ENCODE peak calls at places on chromosome 22, in eight cellular contexts. F is ovary, S is GM23248, I is spleen, N is testis, U is HCT116, T is A673, C is neuronal stem cell. K is an unnamed sample.

GRCh38 chr22:42655693-42656092 is 6.5 kb upstream of the CYB5R3 start:
- DNase-seq in N (no peak), F (no peak), I (peak; percentile 90), U (no peak), S (no peak), C (no peak), T (no peak), K (no peak)

GRCh38 chr22:43553451-43554258 is 141.8 kb downstream of the MPPED1 start:
- DNase-seq in T (no peak), F (no peak), I (no peak), U (no peak), S (no peak), N (no peak), C (no peak), K (no peak)

GRCh38 chr22:18987765-18988164 is 51.7 kb upstream of the PRODH start:
- DNase-seq in F (no peak), S (peak; percentile 5), N (peak; percentile 11), U (no peak), I (no peak), T (peak; percentile 46), C (no peak), K (peak; percentile 62)

GRCh38 chr22:25353516-25354445 is 134.3 kb downstream of the CRYBB2 start:
- DNase-seq in N (no peak), S (no peak), I (no peak), C (no peak), F (no peak), T (no peak), U (no peak), K (no peak)

GRCh38 chr22:27386186-27386585 is 415.4 kb downstream of the MN1 start:
- DNase-seq in U (no peak), T (no peak), N (no peak), I (no peak), F (no peak), C (no peak), S (no peak), K (no peak)

GRCh38 chr22:36223504-36223903 is 15.8 kb downstream of the APOL2 start:
- DNase-seq in C (no peak), I (no peak), U (no peak), N (no peak), F (no peak), T (no peak), S (no peak), K (no peak)

GRCh38 chr22:42717197-42717967 is 3.3 kb downstream of the A4GALT start:
- DNase-seq in F (no peak), S (peak; percentile 33), C (no peak), I (no peak), U (no peak), T (peak; percentile 55), N (peak; percentile 67), K (no peak)

GRCh38 chr22:22745225-22746060 is 101.0 kb downstream of the GGTLC2 start:
- DNase-seq in C (peak; percentile 15), T (peak; percentile 45), U (no peak), S (peak; percentile 61), I (no peak), F (no peak), N (peak; percentile 74), K (peak; percentile 71)

GRCh38 chr22:46233231-46233630 is 16.9 kb downstream of the CDPF1 start:
- DNase-seq in C (no peak), T (peak; percentile 67), S (peak; percentile 16), F (no peak), N (peak; percentile 48), I (peak; percentile 76), U (no peak), K (no peak)

GRCh38 chr22:16963189-16963945 is 44.7 kb downstream of the GAB4 start:
- DNase-seq in C (no peak), S (no peak), F (no peak), T (no peak), U (no peak), N (no peak), I (no peak), K (no peak)

GRCh38 chr22:42613869-42614268 is 814 bp downstream of the POLDIP3 start:
- DNase-seq in T (peak; percentile 40), I (no peak), U (no peak), N (no peak), S (peak; percentile 72), C (no peak), F (no peak), K (no peak)

GRCh38 chr22:33922268-33922667 is 2.0 kb upstream of the LARGE1 start:
- DNase-seq in C (no peak), S (peak; percentile 73), T (no peak), N (peak; percentile 53), F (peak; percentile 58), I (peak; percentile 78), U (no peak), K (peak; percentile 90)

GRCh38 chr22:17233348-17234043 is 14.3 kb upstream of the ADA2 start:
- DNase-seq in F (no peak), C (no peak), I (peak; percentile 46), T (no peak), N (no peak), U (no peak), S (no peak), K (no peak)

GRCh38 chr22:32951081-32951806 is 106.9 kb downstream of the SYN3 start:
- DNase-seq in T (peak; percentile 21), F (no peak), N (no peak), C (no peak), U (no peak), S (no peak), I (no peak), K (peak; percentile 43)

GRCh38 chr22:48760481-48761238 is 1067.0 kb downstream of the BRD1 start:
- DNase-seq in C (no peak), U (no peak), T (no peak), S (no peak), F (no peak), I (no peak), N (peak; percentile 11), K (no peak)

GRCh38 chr22:30420401-30421178 is 5.0 kb upstream of the MTFP1 start:
- DNase-seq in U (no peak), N (no peak), C (no peak), T (no peak), F (no peak), I (no peak), S (peak; percentile 93), K (no peak)

GRCh38 chr22:23509571-23510302 is 70.4 kb downstream of the IGLL1 start:
- DNase-seq in U (no peak), N (peak; percentile 84), S (peak; percentile 20), I (peak; percentile 25), C (no peak), F (peak; percentile 52), T (peak; percentile 22), K (no peak)

GRCh38 chr22:20636945-20637344 is 129.5 kb downstream of the MED15 start:
- DNase-seq in C (no peak), F (no peak), T (no peak), S (no peak), N (no peak), I (no peak), U (no peak), K (no peak)
- H3K4me1 ChIP-seq in C (no peaks in the 10 kb centered on the region), F (no peaks in the 10 kb centered on the region), T (no peaks in the 10 kb centered on the region), S (no peaks in the 10 kb centered on the region), N (no peaks in the 10 kb centered on the region), I (no peaks in the 10 kb centered on the region), U (no peaks in the 10 kb centered on the region), K (no peaks in the 10 kb centered on the region)

DNA sequence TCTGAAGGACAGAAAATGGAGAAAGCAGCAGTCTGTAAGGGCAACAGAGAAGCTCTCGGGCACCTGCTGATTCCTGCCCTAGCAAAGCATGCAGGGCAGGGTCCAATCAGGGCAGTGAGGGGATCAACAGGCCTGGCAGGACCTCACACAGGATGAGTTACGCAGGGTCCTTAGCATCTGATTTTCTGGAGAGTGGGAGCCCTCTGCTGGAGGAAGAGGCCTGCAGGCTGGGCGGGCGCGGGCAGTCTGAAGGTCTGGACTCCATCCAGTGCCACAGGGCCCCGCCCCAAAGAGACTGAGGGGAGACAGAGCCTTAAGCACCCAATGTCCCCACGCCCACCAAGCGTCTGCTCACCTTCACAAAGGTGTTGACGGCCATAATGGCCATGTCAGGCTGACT is 28.9 kb downstream of the AP1B1 start:
- DNase-seq in F (peak; percentile 67), U (peak; percentile 16), N (peak; percentile 77), C (no peak), T (peak; percentile 25), I (peak; percentile 79), S (peak; percentile 65), K (peak; percentile 71)
- H3K36me3 ChIP-seq in F (no peaks in the 10 kb centered on the region), U (peaks cover 8% of the 10 kb centered on the region), N (no peaks in the 10 kb centered on the region), C (peaks cover 15% of the 10 kb centered on the region), T (peaks cover 21% of the 10 kb centered on the region), I (peaks cover 11% of the 10 kb centered on the region), S (no peaks in the 10 kb centered on the region), K (no peaks in the 10 kb centered on the region)

GRCh38 chr22:37559521-37559900 is 769 bp upstream of the CDC42EP1 start:
- DNase-seq in S (no peak), N (no peak), I (no peak), T (no peak), U (no peak), F (peak; percentile 44), C (no peak), K (no peak)

GRCh38 chr22:37557321-37558001 is 2.8 kb upstream of the CDC42EP1 start:
- DNase-seq in C (no peak), T (no peak), S (no peak), N (no peak), I (no peak), U (no peak), F (no peak), K (no peak)

GRCh38 chr22:37559901-37560681 is at the start of gene CDC42EP1:
- DNase-seq in F (peak; percentile 78), N (peak; percentile 60), C (no peak), U (no peak), I (no peak), T (no peak), S (peak; percentile 82), K (peak; percentile 74)

GRCh38 chr22:37560682-37561208 is 465 bp downstream of the CDC42EP1 start:
- DNase-seq in F (peak; percentile 81), I (no peak), U (no peak), S (peak; percentile 67), C (no peak), T (no peak), N (no peak), K (peak; percentile 59)

GRCh38 chr22:37558815-37559214 is 1.5 kb upstream of the CDC42EP1 start:
- DNase-seq in C (no peak), U (no peak), N (no peak), I (no peak), F (no peak), S (no peak), T (no peak), K (no peak)
- H3K4me1 ChIP-seq in C (peaks cover 33% of the 10 kb centered on the region), U (peaks cover 50% of the 10 kb centered on the region), N (peaks cover 27% of the 10 kb centered on the region), I (peaks cover 50% of the 10 kb centered on the region), F (peaks cover 8% of the 10 kb centered on the region), S (peaks cover 24% of the 10 kb centered on the region), T (peaks cover 10% of the 10 kb centered on the region), K (peaks cover 29% of the 10 kb centered on the region)

GRCh38 chr22:49814856-49815255 is 12.8 kb downstream of the BRD1 start:
- DNase-seq in N (no peak), I (no peak), T (no peak), C (no peak), S (no peak), F (no peak), U (no peak), K (no peak)

GRCh38 chr22:49810363-49811013 is 17.2 kb downstream of the BRD1 start:
- DNase-seq in S (no peak), I (no peak), N (no peak), F (no peak), T (no peak), C (no peak), U (no peak), K (no peak)

GRCh38 chr22:49811014-49811791 is 16.5 kb downstream of the BRD1 start:
- DNase-seq in U (no peak), N (no peak), S (no peak), C (no peak), I (no peak), F (no peak), T (no peak), K (no peak)

GRCh38 chr22:49814164-49814686 is 13.4 kb downstream of the BRD1 start:
- DNase-seq in I (no peak), N (no peak), F (no peak), U (no peak), S (no peak), T (no peak), C (no peak), K (no peak)

GRCh38 chr22:49812838-49813237 is 14.8 kb downstream of the BRD1 start:
- DNase-seq in U (no peak), I (no peak), S (peak; percentile 51), N (no peak), T (no peak), F (no peak), C (no peak), K (no peak)
- H3K36me3 ChIP-seq in U (peaks cover 9% of the 10 kb centered on the region), I (no peaks in the 10 kb centered on the region), S (peaks cover 6% of the 10 kb centered on the region), N (no peaks in the 10 kb centered on the region), T (peaks cover 32% of the 10 kb centered on the region), F (no peaks in the 10 kb centered on the region), C (peaks cover 27% of the 10 kb centered on the region), K (peaks cover 4% of the 10 kb centered on the region)